ENCODE peak calls at places on chromosomes 2 and 18, in ten cellular contexts. One of them, this sample, is unnamed.

GRCh38 chr18:45197526-45197970 is 417.7 kb upstream of the SLC14A2 start:
- DNase-seq in stimulated activated CD4-positive, alpha-beta T cell treated with anti-CD3 and anti-CD28 coated beads, Interleukin-15, amount 100 ng/mL, for 1 hour: no peak
- DNase-seq in MM.1S: no peak
- DNase-seq in A549: no peak
- DNase-seq in GM19239: peak; percentile 14
- DNase-seq in tibial nerve: no peak
- DNase-seq in T-helper 2 cell: peak; percentile 92
- DNase-seq in breast epithelium: no peak
- DNase-seq in GM06990: peak; percentile 77
- DNase-seq in HT1080: peak; percentile 99
- DNase-seq in this sample: no peak

GRCh38 chr2:226310081-226310625 is 489.5 kb downstream of the IRS1 start:
- DNase-seq in stimulated activated CD4-positive, alpha-beta T cell treated with anti-CD3 and anti-CD28 coated beads, Interleukin-15, amount 100 ng/mL, for 1 hour: no peak
- DNase-seq in MM.1S: no peak
- DNase-seq in A549: no peak
- DNase-seq in GM19239: no peak
- DNase-seq in tibial nerve: no peak
- DNase-seq in T-helper 2 cell: no peak
- DNase-seq in breast epithelium: no peak
- DNase-seq in GM06990: no peak
- DNase-seq in HT1080: no peak
- DNase-seq in this sample: no peak

GRCh38 chr2:102065675-102066252 is 74.0 kb downstream of the IL1R2 start:
- DNase-seq in stimulated activated CD4-positive, alpha-beta T cell treated with anti-CD3 and anti-CD28 coated beads, Interleukin-15, amount 100 ng/mL, for 1 hour: no peak
- DNase-seq in MM.1S: no peak
- DNase-seq in A549: peak; percentile 81
- DNase-seq in GM19239: no peak
- DNase-seq in tibial nerve: no peak
- DNase-seq in T-helper 2 cell: no peak
- DNase-seq in breast epithelium: no peak
- DNase-seq in GM06990: no peak
- DNase-seq in HT1080: peak; percentile 93
- DNase-seq in this sample: no peak

GRCh38 chr2:145751634-145752033 is 1231.7 kb upstream of the ZEB2 start:
- DNase-seq in stimulated activated CD4-positive, alpha-beta T cell treated with anti-CD3 and anti-CD28 coated beads, Interleukin-15, amount 100 ng/mL, for 1 hour: no peak
- DNase-seq in MM.1S: no peak
- DNase-seq in A549: no peak
- DNase-seq in GM19239: no peak
- DNase-seq in tibial nerve: no peak
- DNase-seq in T-helper 2 cell: peak; percentile 18
- DNase-seq in breast epithelium: no peak
- DNase-seq in GM06990: peak; percentile 60
- DNase-seq in HT1080: peak; percentile 74
- DNase-seq in this sample: peak; percentile 57

GRCh38 chr2:149924028-149924427 is 336.5 kb upstream of the MMADHC start:
- DNase-seq in stimulated activated CD4-positive, alpha-beta T cell treated with anti-CD3 and anti-CD28 coated beads, Interleukin-15, amount 100 ng/mL, for 1 hour: no peak
- DNase-seq in MM.1S: no peak
- DNase-seq in A549: peak; percentile 10
- DNase-seq in GM19239: no peak
- DNase-seq in tibial nerve: no peak
- DNase-seq in T-helper 2 cell: no peak
- DNase-seq in breast epithelium: no peak
- DNase-seq in GM06990: no peak
- DNase-seq in HT1080: peak; percentile 26
- DNase-seq in this sample: no peak

GRCh38 chr2:174442546-174443510 is 44.0 kb downstream of the GPR155 start:
- DNase-seq in stimulated activated CD4-positive, alpha-beta T cell treated with anti-CD3 and anti-CD28 coated beads, Interleukin-15, amount 100 ng/mL, for 1 hour: no peak
- DNase-seq in MM.1S: no peak
- DNase-seq in A549: peak; percentile 15
- DNase-seq in GM19239: no peak
- DNase-seq in tibial nerve: no peak
- DNase-seq in T-helper 2 cell: no peak
- DNase-seq in breast epithelium: no peak
- DNase-seq in GM06990: no peak
- DNase-seq in HT1080: peak; percentile 75
- DNase-seq in this sample: no peak

GRCh38 chr2:240962371-240963064 is 35.9 kb upstream of the SNED1 start:
- DNase-seq in stimulated activated CD4-positive, alpha-beta T cell treated with anti-CD3 and anti-CD28 coated beads, Interleukin-15, amount 100 ng/mL, for 1 hour: no peak
- DNase-seq in MM.1S: no peak
- DNase-seq in A549: no peak
- DNase-seq in GM19239: no peak
- DNase-seq in tibial nerve: peak; percentile 51
- DNase-seq in T-helper 2 cell: no peak
- DNase-seq in breast epithelium: peak; percentile 54
- DNase-seq in GM06990: no peak
- DNase-seq in HT1080: no peak
- DNase-seq in this sample: no peak

GRCh38 chr2:241894056-241894641 is 24.6 kb downstream of the RTP5 start:
- DNase-seq in stimulated activated CD4-positive, alpha-beta T cell treated with anti-CD3 and anti-CD28 coated beads, Interleukin-15, amount 100 ng/mL, for 1 hour: no peak
- DNase-seq in MM.1S: no peak
- DNase-seq in A549: no peak
- DNase-seq in GM19239: no peak
- DNase-seq in tibial nerve: peak; percentile 12
- DNase-seq in T-helper 2 cell: no peak
- DNase-seq in breast epithelium: peak; percentile 43
- DNase-seq in GM06990: no peak
- DNase-seq in HT1080: no peak
- DNase-seq in this sample: no peak

GRCh38 chr2:217203086-217203485 is 343.2 kb upstream of the TNP1 start:
- DNase-seq in stimulated activated CD4-positive, alpha-beta T cell treated with anti-CD3 and anti-CD28 coated beads, Interleukin-15, amount 100 ng/mL, for 1 hour: no peak
- DNase-seq in MM.1S: no peak
- DNase-seq in A549: no peak
- DNase-seq in GM19239: no peak
- DNase-seq in tibial nerve: no peak
- DNase-seq in T-helper 2 cell: no peak
- DNase-seq in breast epithelium: no peak
- DNase-seq in GM06990: no peak
- DNase-seq in HT1080: no peak
- DNase-seq in this sample: no peak

GRCh38 chr18:75003764-75004690 is 204.9 kb downstream of the PTGR3 start:
- DNase-seq in stimulated activated CD4-positive, alpha-beta T cell treated with anti-CD3 and anti-CD28 coated beads, Interleukin-15, amount 100 ng/mL, for 1 hour: no peak
- DNase-seq in MM.1S: no peak
- DNase-seq in A549: no peak
- DNase-seq in GM19239: no peak
- DNase-seq in tibial nerve: no peak
- DNase-seq in T-helper 2 cell: no peak
- DNase-seq in breast epithelium: no peak
- DNase-seq in GM06990: no peak
- DNase-seq in HT1080: no peak
- DNase-seq in this sample: no peak

GRCh38 chr2:27054721-27055120 is 3.3 kb downstream of the AGBL5 start:
- DNase-seq in stimulated activated CD4-positive, alpha-beta T cell treated with anti-CD3 and anti-CD28 coated beads, Interleukin-15, amount 100 ng/mL, for 1 hour: no peak
- DNase-seq in MM.1S: no peak
- DNase-seq in A549: no peak
- DNase-seq in GM19239: no peak
- DNase-seq in tibial nerve: no peak
- DNase-seq in T-helper 2 cell: no peak
- DNase-seq in breast epithelium: no peak
- DNase-seq in GM06990: no peak
- DNase-seq in HT1080: no peak
- DNase-seq in this sample: no peak

GRCh38 chr2:165149439-165149838 is 54.4 kb downstream of the SCN3A start:
- DNase-seq in stimulated activated CD4-positive, alpha-beta T cell treated with anti-CD3 and anti-CD28 coated beads, Interleukin-15, amount 100 ng/mL, for 1 hour: no peak
- DNase-seq in MM.1S: peak; percentile 94
- DNase-seq in A549: no peak
- DNase-seq in GM19239: no peak
- DNase-seq in tibial nerve: no peak
- DNase-seq in T-helper 2 cell: peak; percentile 0
- DNase-seq in breast epithelium: no peak
- DNase-seq in GM06990: peak; percentile 43
- DNase-seq in HT1080: no peak
- DNase-seq in this sample: peak; percentile 56

GRCh38 chr2:32772623-32773221 is 144.9 kb downstream of the TTC27 start:
- DNase-seq in stimulated activated CD4-positive, alpha-beta T cell treated with anti-CD3 and anti-CD28 coated beads, Interleukin-15, amount 100 ng/mL, for 1 hour: no peak
- DNase-seq in MM.1S: peak; percentile 33
- DNase-seq in A549: peak; percentile 43
- DNase-seq in GM19239: no peak
- DNase-seq in tibial nerve: no peak
- DNase-seq in T-helper 2 cell: peak; percentile 5
- DNase-seq in breast epithelium: no peak
- DNase-seq in GM06990: no peak
- DNase-seq in HT1080: peak; percentile 31
- DNase-seq in this sample: peak; percentile 67

GRCh38 chr2:86764661-86765307 is 25.9 kb downstream of the CD8A start:
- DNase-seq in stimulated activated CD4-positive, alpha-beta T cell treated with anti-CD3 and anti-CD28 coated beads, Interleukin-15, amount 100 ng/mL, for 1 hour: no peak
- DNase-seq in MM.1S: peak; percentile 54
- DNase-seq in A549: peak; percentile 55
- DNase-seq in GM19239: peak; percentile 26
- DNase-seq in tibial nerve: no peak
- DNase-seq in T-helper 2 cell: peak; percentile 60
- DNase-seq in breast epithelium: no peak
- DNase-seq in GM06990: no peak
- DNase-seq in HT1080: peak; percentile 64
- DNase-seq in this sample: peak; percentile 73

GRCh38 chr18:3538954-3539617 is 89.1 kb downstream of the TGIF1 start:
- DNase-seq in stimulated activated CD4-positive, alpha-beta T cell treated with anti-CD3 and anti-CD28 coated beads, Interleukin-15, amount 100 ng/mL, for 1 hour: no peak
- DNase-seq in MM.1S: no peak
- DNase-seq in A549: no peak
- DNase-seq in GM19239: no peak
- DNase-seq in tibial nerve: no peak
- DNase-seq in T-helper 2 cell: no peak
- DNase-seq in breast epithelium: no peak
- DNase-seq in GM06990: no peak
- DNase-seq in HT1080: no peak
- DNase-seq in this sample: no peak

GRCh38 chr2:206693399-206694137 is 24.6 kb downstream of the DYTN start:
- DNase-seq in stimulated activated CD4-positive, alpha-beta T cell treated with anti-CD3 and anti-CD28 coated beads, Interleukin-15, amount 100 ng/mL, for 1 hour: no peak
- DNase-seq in MM.1S: peak; percentile 70
- DNase-seq in A549: peak; percentile 40
- DNase-seq in GM19239: peak; percentile 19
- DNase-seq in tibial nerve: no peak
- DNase-seq in T-helper 2 cell: peak; percentile 55
- DNase-seq in breast epithelium: no peak
- DNase-seq in GM06990: no peak
- DNase-seq in HT1080: peak; percentile 50
- DNase-seq in this sample: peak; percentile 76

GRCh38 chr18:59060540-59060939 is 79.1 kb upstream of the SEC11C start:
- DNase-seq in stimulated activated CD4-positive, alpha-beta T cell treated with anti-CD3 and anti-CD28 coated beads, Interleukin-15, amount 100 ng/mL, for 1 hour: no peak
- DNase-seq in MM.1S: no peak
- DNase-seq in A549: no peak
- DNase-seq in GM19239: no peak
- DNase-seq in tibial nerve: no peak
- DNase-seq in T-helper 2 cell: no peak
- DNase-seq in breast epithelium: no peak
- DNase-seq in GM06990: no peak
- DNase-seq in HT1080: no peak
- DNase-seq in this sample: no peak

GRCh38 chr18:48764452-48764851 is 186.3 kb downstream of the SMAD7 start:
- DNase-seq in stimulated activated CD4-positive, alpha-beta T cell treated with anti-CD3 and anti-CD28 coated beads, Interleukin-15, amount 100 ng/mL, for 1 hour: no peak
- DNase-seq in MM.1S: no peak
- DNase-seq in A549: no peak
- DNase-seq in GM19239: no peak
- DNase-seq in tibial nerve: no peak
- DNase-seq in T-helper 2 cell: no peak
- DNase-seq in breast epithelium: no peak
- DNase-seq in GM06990: no peak
- DNase-seq in HT1080: no peak
- DNase-seq in this sample: no peak

GRCh38 chr2:239674981-239675855 is 274.4 kb upstream of the HDAC4 start:
- DNase-seq in stimulated activated CD4-positive, alpha-beta T cell treated with anti-CD3 and anti-CD28 coated beads, Interleukin-15, amount 100 ng/mL, for 1 hour: no peak
- DNase-seq in MM.1S: no peak
- DNase-seq in A549: no peak
- DNase-seq in GM19239: no peak
- DNase-seq in tibial nerve: no peak
- DNase-seq in T-helper 2 cell: no peak
- DNase-seq in breast epithelium: no peak
- DNase-seq in GM06990: no peak
- DNase-seq in HT1080: no peak
- DNase-seq in this sample: no peak

GRCh38 chr2:23569761-23570383 is 184.9 kb downstream of the KLHL29 start:
- DNase-seq in stimulated activated CD4-positive, alpha-beta T cell treated with anti-CD3 and anti-CD28 coated beads, Interleukin-15, amount 100 ng/mL, for 1 hour: no peak
- DNase-seq in MM.1S: no peak
- DNase-seq in A549: no peak
- DNase-seq in GM19239: no peak
- DNase-seq in tibial nerve: no peak
- DNase-seq in T-helper 2 cell: no peak
- DNase-seq in breast epithelium: no peak
- DNase-seq in GM06990: no peak
- DNase-seq in HT1080: no peak
- DNase-seq in this sample: no peak

GRCh38 chr18:13292736-13293135 is 74.2 kb downstream of the LDLRAD4 start:
- DNase-seq in stimulated activated CD4-positive, alpha-beta T cell treated with anti-CD3 and anti-CD28 coated beads, Interleukin-15, amount 100 ng/mL, for 1 hour: no peak
- DNase-seq in MM.1S: no peak
- DNase-seq in A549: no peak
- DNase-seq in GM19239: no peak
- DNase-seq in tibial nerve: no peak
- DNase-seq in T-helper 2 cell: no peak
- DNase-seq in breast epithelium: no peak
- DNase-seq in GM06990: no peak
- DNase-seq in HT1080: no peak
- DNase-seq in this sample: no peak

GRCh38 chr2:75021672-75022071 is 63.2 kb downstream of the POLE4 start:
- DNase-seq in stimulated activated CD4-positive, alpha-beta T cell treated with anti-CD3 and anti-CD28 coated beads, Interleukin-15, amount 100 ng/mL, for 1 hour: no peak
- DNase-seq in MM.1S: no peak
- DNase-seq in A549: no peak
- DNase-seq in GM19239: no peak
- DNase-seq in tibial nerve: no peak
- DNase-seq in T-helper 2 cell: no peak
- DNase-seq in breast epithelium: no peak
- DNase-seq in GM06990: no peak
- DNase-seq in HT1080: no peak
- DNase-seq in this sample: no peak

GRCh38 chr2:11387100-11387390 is 42.6 kb upstream of the ROCK2 start:
- DNase-seq in stimulated activated CD4-positive, alpha-beta T cell treated with anti-CD3 and anti-CD28 coated beads, Interleukin-15, amount 100 ng/mL, for 1 hour: no peak
- DNase-seq in MM.1S: no peak
- DNase-seq in A549: no peak
- DNase-seq in GM19239: no peak
- DNase-seq in tibial nerve: no peak
- DNase-seq in T-helper 2 cell: no peak
- DNase-seq in breast epithelium: no peak
- DNase-seq in GM06990: no peak
- DNase-seq in HT1080: no peak
- DNase-seq in this sample: no peak

GRCh38 chr2:46704593-46704992 is 211.0 kb downstream of the MCFD2 start:
- DNase-seq in stimulated activated CD4-positive, alpha-beta T cell treated with anti-CD3 and anti-CD28 coated beads, Interleukin-15, amount 100 ng/mL, for 1 hour: no peak
- DNase-seq in MM.1S: no peak
- DNase-seq in A549: no peak
- DNase-seq in GM19239: no peak
- DNase-seq in tibial nerve: no peak
- DNase-seq in T-helper 2 cell: no peak
- DNase-seq in breast epithelium: no peak
- DNase-seq in GM06990: no peak
- DNase-seq in HT1080: no peak
- DNase-seq in this sample: no peak

GRCh38 chr18:905948-906415 is 1.3 kb downstream of the ADCYAP1 start:
- DNase-seq in stimulated activated CD4-positive, alpha-beta T cell treated with anti-CD3 and anti-CD28 coated beads, Interleukin-15, amount 100 ng/mL, for 1 hour: no peak
- DNase-seq in MM.1S: no peak
- DNase-seq in A549: no peak
- DNase-seq in GM19239: peak; percentile 12
- DNase-seq in tibial nerve: no peak
- DNase-seq in T-helper 2 cell: no peak
- DNase-seq in breast epithelium: no peak
- DNase-seq in GM06990: no peak
- DNase-seq in HT1080: no peak
- DNase-seq in this sample: no peak

GRCh38 chr2:38907743-38908562 is 18.3 kb downstream of the ARHGEF33 start:
- DNase-seq in stimulated activated CD4-positive, alpha-beta T cell treated with anti-CD3 and anti-CD28 coated beads, Interleukin-15, amount 100 ng/mL, for 1 hour: no peak
- DNase-seq in MM.1S: no peak
- DNase-seq in A549: no peak
- DNase-seq in GM19239: peak; percentile 19
- DNase-seq in tibial nerve: no peak
- DNase-seq in T-helper 2 cell: peak; percentile 81
- DNase-seq in breast epithelium: no peak
- DNase-seq in GM06990: peak; percentile 47
- DNase-seq in HT1080: peak; percentile 53
- DNase-seq in this sample: no peak

GRCh38 chr2:212249451-212249850 is 289.2 kb downstream of the ERBB4 start:
- DNase-seq in stimulated activated CD4-positive, alpha-beta T cell treated with anti-CD3 and anti-CD28 coated beads, Interleukin-15, amount 100 ng/mL, for 1 hour: no peak
- DNase-seq in MM.1S: peak; percentile 15
- DNase-seq in A549: no peak
- DNase-seq in GM19239: no peak
- DNase-seq in tibial nerve: no peak
- DNase-seq in T-helper 2 cell: no peak
- DNase-seq in breast epithelium: no peak
- DNase-seq in GM06990: no peak
- DNase-seq in HT1080: no peak
- DNase-seq in this sample: peak; percentile 9

GRCh38 chr18:50396005-50396404 is 21.2 kb downstream of the SKA1 start:
- DNase-seq in stimulated activated CD4-positive, alpha-beta T cell treated with anti-CD3 and anti-CD28 coated beads, Interleukin-15, amount 100 ng/mL, for 1 hour: no peak
- DNase-seq in MM.1S: no peak
- DNase-seq in A549: no peak
- DNase-seq in GM19239: no peak
- DNase-seq in tibial nerve: no peak
- DNase-seq in T-helper 2 cell: no peak
- DNase-seq in breast epithelium: no peak
- DNase-seq in GM06990: no peak
- DNase-seq in HT1080: no peak
- DNase-seq in this sample: no peak

This sample was measured in NAMALWA.